ENCODE peak calls at places on chromosome 20, in five cellular contexts. D, V, W, J and S are unnamed samples.

GRCh38 chr20:14829897-14830296 is 492.5 kb upstream of the FLRT3 start:
- DNase-seq in W (no peak), V (no peak), D (no peak), J (no peak), S (no peak)

GRCh38 chr20:8589956-8590355 is 457.9 kb downstream of the PLCB1 start:
- DNase-seq in D (no peak), J (no peak), V (no peak), W (no peak), S (no peak)

GRCh38 chr20:20410678-20411077 is 42.8 kb downstream of the INSM1 start:
- DNase-seq in W (peak; percentile 76), D (no peak), J (peak; percentile 78), V (no peak), S (no peak)

GRCh38 chr20:45963059-45964011 is 8.7 kb downstream of the ZNF335 start:
- DNase-seq in D (no peak), V (peak; percentile 48), J (no peak), W (peak; percentile 81), S (no peak)

GRCh38 chr20:63759377-63759901 is 19.9 kb downstream of the SLC2A4RG start:
- DNase-seq in J (no peak), V (peak; percentile 27), W (no peak), D (no peak), S (no peak)

GRCh38 chr20:8545212-8545611 is 413.1 kb downstream of the PLCB1 start:
- DNase-seq in J (no peak), V (no peak), W (no peak), D (no peak), S (no peak)

GRCh38 chr20:11891081-11891826 is 26.4 kb upstream of the BTBD3 start:
- DNase-seq in V (peak; percentile 76), W (peak; percentile 60), D (peak; percentile 5), J (peak; percentile 51), S (no peak)

GRCh38 chr20:62795023-62795761 is 1.1 kb upstream of the MRGBP start:
- DNase-seq in J (no peak), D (no peak), V (peak; percentile 72), W (peak; percentile 56), S (no peak)

GRCh38 chr20:55561259-55561658 is 444.1 kb downstream of the CBLN4 start:
- DNase-seq in D (no peak), J (no peak), W (no peak), V (no peak), S (no peak)

GRCh38 chr20:60372822-60373221 is 414.6 kb downstream of the CDH26 start:
- DNase-seq in J (no peak), V (no peak), D (no peak), W (no peak), S (no peak)

GRCh38 chr20:13788167-13788834 is 3.5 kb downstream of the NDUFAF5 start:
- DNase-seq in W (peak; percentile 77), V (no peak), J (peak; percentile 39), D (no peak), S (no peak)

GRCh38 chr20:37901667-37902503 is 1.0 kb upstream of the VSTM2L start:
- DNase-seq in V (no peak), D (no peak), J (peak; percentile 53), W (peak; percentile 82), S (no peak)

GRCh38 chr20:47487175-47487917 is 14.3 kb upstream of the NCOA3 start:
- DNase-seq in J (no peak), W (no peak), D (no peak), V (no peak), S (no peak)

GRCh38 chr20:35669681-35670080 is 5.0 kb upstream of the CPNE1 start:
- DNase-seq in V (no peak), W (no peak), J (no peak), D (no peak), S (no peak)

GRCh38 chr20:22684072-22684762 is 99.8 kb upstream of the FOXA2 start:
- DNase-seq in D (peak; percentile 49), J (peak; percentile 78), W (peak; percentile 90), V (peak; percentile 69), S (no peak)

GRCh38 chr20:5085380-5085779 is 34.4 kb downstream of the PCNA start:
- DNase-seq in J (peak; percentile 29), D (no peak), W (no peak), V (no peak), S (no peak)

GRCh38 chr20:5092765-5093339 is 26.9 kb downstream of the PCNA start:
- DNase-seq in W (no peak), D (no peak), V (no peak), J (no peak), S (no peak)

GRCh38 chr20:5090191-5090590 is 29.6 kb downstream of the PCNA start:
- DNase-seq in V (no peak), J (no peak), D (no peak), W (peak; percentile 24), S (no peak)

GRCh38 chr20:5091902-5092301 is 27.9 kb downstream of the PCNA start:
- DNase-seq in V (no peak), W (no peak), D (no peak), J (no peak), S (no peak)

GRCh38 chr20:5088688-5089087 is 31.1 kb downstream of the PCNA start:
- DNase-seq in J (no peak), W (no peak), D (no peak), V (no peak), S (no peak)
- TF ChIP-seq CTCF in J (no peak), W (no peak), D (no peak), V (no peak), S (no peak)

DNA sequence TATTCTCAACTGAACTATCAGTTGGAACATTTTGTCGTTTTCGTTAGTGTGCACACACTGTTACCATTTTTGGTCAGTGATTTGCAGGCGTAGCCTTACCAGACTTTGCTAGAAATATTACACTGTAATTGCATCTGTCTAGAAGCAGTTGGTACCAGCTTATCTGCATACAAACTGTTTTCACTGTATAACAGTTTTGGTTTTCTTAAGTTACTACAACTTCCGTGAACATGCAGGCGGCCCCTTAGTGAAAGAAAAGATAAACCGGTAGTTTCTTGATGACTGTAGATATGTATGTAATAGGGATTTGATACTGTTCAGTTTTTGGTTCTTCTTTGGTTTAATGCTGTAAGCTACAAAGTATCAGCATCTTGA is 1.3 kb downstream of the DSTN start:
- DNase-seq in D (no peak), V (no peak), J (no peak), W (no peak), S (no peak)
- H3K4me3 ChIP-seq in D (peak overlapping the region; percentile 75), V (peak overlapping the region; percentile 84), J (peak overlapping the region; percentile 98), W (peak overlapping the region; percentile 77), S (peak overlapping the region; percentile 83)

GRCh38 chr20:32017711-32018251 is 7.5 kb downstream of the CCM2L start:
- DNase-seq in D (no peak), W (peak; percentile 100), J (peak; percentile 72), V (no peak), S (no peak)
- H3K27me3 ChIP-seq in D (peaks cover 3% of the 10 kb centered on the region), W (peaks cover 16% of the 10 kb centered on the region), J (peaks cover 5% of the 10 kb centered on the region), V (peaks cover 10% of the 10 kb centered on the region), S (peaks cover 14% of the 10 kb centered on the region)

GRCh38 chr20:2195614-2196013 is 94.0 kb downstream of the STK35 start:
- DNase-seq in J (no peak), V (no peak), W (peak; percentile 8), D (no peak), S (no peak)
- TF ChIP-seq CTCF in J (no peak), V (no peak), W (no peak), D (no peak), S (no peak)

DNA sequence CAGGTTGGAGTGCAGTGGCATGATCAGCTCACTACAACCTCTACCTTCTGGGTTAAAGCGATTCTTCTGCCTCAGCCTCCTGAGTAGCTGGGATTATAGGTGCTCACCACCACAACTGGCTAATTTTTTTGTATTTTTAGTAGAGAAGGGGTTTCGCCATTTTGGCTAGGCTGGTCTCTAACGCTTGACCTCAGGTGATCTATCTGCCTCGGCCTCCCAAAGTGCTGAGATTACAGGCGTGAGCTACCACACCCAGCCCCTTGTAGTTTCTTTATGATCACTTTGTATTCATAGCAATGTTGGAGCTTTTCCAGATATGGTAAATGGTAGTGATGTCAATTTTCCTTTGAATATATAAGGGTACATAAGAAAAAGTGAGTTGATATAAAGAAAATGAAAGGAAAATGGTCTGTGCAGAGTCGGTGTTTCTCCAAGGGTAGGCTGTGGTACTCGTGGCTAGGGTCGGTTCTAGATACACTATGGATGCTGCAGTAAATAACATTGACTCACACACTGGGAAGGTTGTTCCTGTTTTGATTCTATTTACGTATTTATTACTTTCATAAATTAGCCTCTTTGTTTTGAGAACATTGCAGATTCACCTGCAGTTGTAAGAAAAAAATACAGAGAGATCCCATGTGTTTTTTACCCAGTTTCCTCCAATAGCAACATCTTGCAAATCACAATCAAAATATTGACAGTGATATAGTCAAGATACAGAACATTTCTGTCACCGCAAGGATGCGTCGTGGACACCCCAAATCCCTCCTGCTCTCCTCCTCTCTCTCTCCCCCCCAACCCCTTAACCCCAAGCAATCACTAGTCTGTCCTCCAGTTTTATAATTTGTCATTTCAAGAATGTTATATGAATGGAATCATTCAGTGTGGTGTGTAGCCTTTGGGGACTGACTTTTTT is 2.4 kb downstream of the ZNF831 start:
- DNase-seq in V (no peak), J (no peak), W (no peak), D (no peak), S (no peak)
- H3K4me3 ChIP-seq in V (no peak overlapping the region), J (no peak overlapping the region), W (no peak overlapping the region), D (no peak overlapping the region), S (peak overlapping the region; percentile 12)

GRCh38 chr20:43029161-43029560 is 160.5 kb downstream of the PTPRT start:
- DNase-seq in D (no peak), W (no peak), V (no peak), J (no peak), S (no peak)
- H3K27me3 ChIP-seq in D (no peaks in the 10 kb centered on the region), W (no peaks in the 10 kb centered on the region), V (peaks cover 3% of the 10 kb centered on the region), J (no peaks in the 10 kb centered on the region), S (no peaks in the 10 kb centered on the region)

GRCh38 chr20:651713-652610 is 1.0 kb downstream of the SRXN1 start:
- DNase-seq in W (no peak), D (no peak), V (no peak), J (no peak), S (no peak)

GRCh38 chr20:650281-650680 is 2.7 kb downstream of the SRXN1 start:
- DNase-seq in J (no peak), D (no peak), W (no peak), V (peak; percentile 19), S (no peak)

GRCh38 chr20:653110-653589 is at the start of gene SRXN1:
- DNase-seq in D (peak; percentile 75), W (peak; percentile 93), V (peak; percentile 97), J (peak; percentile 94), S (peak; percentile 39)

GRCh38 chr20:652611-653109 is 340 bp downstream of the SRXN1 start:
- DNase-seq in W (no peak), J (peak; percentile 33), V (no peak), D (no peak), S (no peak)

DNA sequence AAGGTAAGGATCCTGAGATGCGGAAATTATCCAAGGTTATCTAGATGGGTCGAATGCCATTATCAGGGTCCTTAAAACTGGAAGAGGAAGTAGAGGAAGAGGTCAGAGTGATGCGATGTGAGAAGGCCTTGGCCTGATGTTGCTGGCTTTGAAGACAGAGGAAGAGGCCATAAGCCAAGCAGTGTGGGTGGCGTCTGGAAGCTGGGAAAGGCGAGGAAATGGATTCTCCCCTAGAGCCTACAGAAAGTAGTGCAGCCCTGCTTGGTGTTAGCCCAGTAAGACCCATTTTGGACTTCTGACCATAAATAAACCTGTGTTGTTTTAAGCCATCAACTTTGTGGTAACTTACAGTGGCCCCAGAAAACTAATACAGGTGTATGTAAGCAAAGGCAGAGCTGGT is 2.0 kb downstream of the SRXN1 start:
- DNase-seq in J (no peak), D (no peak), V (no peak), W (peak; percentile 67), S (no peak)
- TF ChIP-seq CTCF in J (no peak), D (no peak), V (peak; percentile 20), W (no peak), S (no peak)